ENCODE peak calls at places on chromosomes 11 and 22, in four cellular contexts. One of them, this sample, is unnamed.

GRCh38 chr22:44184006-44184405 is 3.3 kb downstream of the PARVG start:
- DNase-seq in IMR-90: no peak
- DNase-seq in upper lobe of right lung: no peak
- DNase-seq in kidney: peak; percentile 21
- DNase-seq in this sample: no peak

GRCh38 chr22:49566141-49566541 is 261.5 kb downstream of the BRD1 start:
- DNase-seq in IMR-90: no peak
- DNase-seq in upper lobe of right lung: no peak
- DNase-seq in kidney: peak; percentile 37
- DNase-seq in this sample: no peak

GRCh38 chr11:70135142-70136132 is 57.3 kb downstream of the ANO1 start:
- DNase-seq in IMR-90: peak; percentile 24
- DNase-seq in upper lobe of right lung: no peak
- DNase-seq in kidney: no peak
- DNase-seq in this sample: peak; percentile 5

GRCh38 chr22:44595841-44596341 is 97.9 kb upstream of the RTL6 start:
- DNase-seq in IMR-90: peak; percentile 42
- DNase-seq in upper lobe of right lung: no peak
- DNase-seq in kidney: no peak
- DNase-seq in this sample: no peak

GRCh38 chr22:19103881-19104821 is 18.1 kb downstream of the DGCR2 start:
- DNase-seq in IMR-90: peak; percentile 79
- DNase-seq in upper lobe of right lung: no peak
- DNase-seq in kidney: no peak
- DNase-seq in this sample: no peak

GRCh38 chr11:93278976-93279375 is 51.6 kb upstream of the DEUP1 start:
- DNase-seq in IMR-90: no peak
- DNase-seq in upper lobe of right lung: no peak
- DNase-seq in kidney: no peak
- DNase-seq in this sample: no peak

GRCh38 chr22:41687901-41688364 is 734 bp downstream of the SNU13 start:
- DNase-seq in IMR-90: peak; percentile 22
- DNase-seq in upper lobe of right lung: peak; percentile 69
- DNase-seq in kidney: no peak
- DNase-seq in this sample: no peak

GRCh38 chr22:24159650-24160049 is 21.6 kb upstream of the SUSD2 start:
- DNase-seq in IMR-90: no peak
- DNase-seq in upper lobe of right lung: no peak
- DNase-seq in kidney: no peak
- DNase-seq in this sample: no peak

GRCh38 chr22:31969789-31970489 is 25.6 kb downstream of the YWHAH start:
- DNase-seq in IMR-90: peak; percentile 66
- DNase-seq in upper lobe of right lung: peak; percentile 85
- DNase-seq in kidney: peak; percentile 85
- DNase-seq in this sample: peak; percentile 49

GRCh38 chr11:20973959-20974358 is 304.6 kb downstream of the NELL1 start:
- DNase-seq in IMR-90: no peak
- DNase-seq in upper lobe of right lung: no peak
- DNase-seq in kidney: no peak
- DNase-seq in this sample: no peak

DNA sequence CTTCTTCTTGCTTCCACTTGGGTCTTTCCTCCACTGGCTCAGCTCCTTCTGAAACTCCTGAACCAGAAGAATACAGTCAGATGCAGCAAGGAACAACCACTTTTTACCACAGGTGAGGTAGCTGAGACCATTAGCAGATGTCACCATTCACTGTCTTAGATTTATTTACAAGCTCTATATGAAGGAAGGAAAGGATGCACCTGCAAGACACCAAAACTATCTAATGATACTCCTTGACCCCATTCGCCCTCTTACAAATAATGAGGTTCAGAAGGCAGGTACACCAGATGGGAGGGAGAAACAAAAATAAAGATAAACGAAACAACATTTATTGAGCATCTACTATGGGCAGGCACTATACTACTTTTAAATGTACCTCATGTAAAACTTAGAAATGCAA is 10.3 kb downstream of the TFIP11 start:
- DNase-seq in IMR-90: no peak
- DNase-seq in upper lobe of right lung: no peak
- DNase-seq in kidney: no peak
- DNase-seq in this sample: no peak
- H3K36me3 ChIP-seq in IMR-90: peaks cover 57% of the 10 kb centered on the region
- H3K36me3 ChIP-seq in upper lobe of right lung: peaks cover 99% of the 10 kb centered on the region
- H3K36me3 ChIP-seq in kidney: peaks cover 41% of the 10 kb centered on the region
- H3K36me3 ChIP-seq in this sample: peaks cover 77% of the 10 kb centered on the region

GRCh38 chr11:42543844-42544243 is 768.0 kb upstream of the API5 start:
- DNase-seq in IMR-90: no peak
- DNase-seq in upper lobe of right lung: no peak
- DNase-seq in kidney: no peak
- DNase-seq in this sample: no peak
- H3K27ac ChIP-seq in IMR-90: no peak overlapping the region
- H3K27ac ChIP-seq in upper lobe of right lung: no peak overlapping the region
- H3K27ac ChIP-seq in kidney: no peak overlapping the region
- H3K27ac ChIP-seq in this sample: no peak overlapping the region

GRCh38 chr11:8258771-8259170 is 4.9 kb downstream of the LMO1 start:
- DNase-seq in IMR-90: peak; percentile 26
- DNase-seq in upper lobe of right lung: peak; percentile 30
- DNase-seq in kidney: peak; percentile 31
- DNase-seq in this sample: peak; percentile 27

GRCh38 chr11:8256271-8257002 is 7.2 kb downstream of the LMO1 start:
- DNase-seq in IMR-90: no peak
- DNase-seq in upper lobe of right lung: peak; percentile 27
- DNase-seq in kidney: peak; percentile 22
- DNase-seq in this sample: no peak

GRCh38 chr11:8257003-8257664 is 6.5 kb downstream of the LMO1 start:
- DNase-seq in IMR-90: no peak
- DNase-seq in upper lobe of right lung: peak; percentile 40
- DNase-seq in kidney: no peak
- DNase-seq in this sample: no peak

GRCh38 chr11:8259316-8259995 is 4.2 kb downstream of the LMO1 start:
- DNase-seq in IMR-90: no peak
- DNase-seq in upper lobe of right lung: peak; percentile 38
- DNase-seq in kidney: peak; percentile 46
- DNase-seq in this sample: no peak

GRCh38 chr11:8258289-8258688 is 5.4 kb downstream of the LMO1 start:
- DNase-seq in IMR-90: no peak
- DNase-seq in upper lobe of right lung: peak; percentile 38
- DNase-seq in kidney: peak; percentile 63
- DNase-seq in this sample: no peak
- H3K4me3 ChIP-seq in IMR-90: no peak overlapping the region
- H3K4me3 ChIP-seq in upper lobe of right lung: no peak overlapping the region
- H3K4me3 ChIP-seq in kidney: no peak overlapping the region
- H3K4me3 ChIP-seq in this sample: no peak overlapping the region

DNA sequence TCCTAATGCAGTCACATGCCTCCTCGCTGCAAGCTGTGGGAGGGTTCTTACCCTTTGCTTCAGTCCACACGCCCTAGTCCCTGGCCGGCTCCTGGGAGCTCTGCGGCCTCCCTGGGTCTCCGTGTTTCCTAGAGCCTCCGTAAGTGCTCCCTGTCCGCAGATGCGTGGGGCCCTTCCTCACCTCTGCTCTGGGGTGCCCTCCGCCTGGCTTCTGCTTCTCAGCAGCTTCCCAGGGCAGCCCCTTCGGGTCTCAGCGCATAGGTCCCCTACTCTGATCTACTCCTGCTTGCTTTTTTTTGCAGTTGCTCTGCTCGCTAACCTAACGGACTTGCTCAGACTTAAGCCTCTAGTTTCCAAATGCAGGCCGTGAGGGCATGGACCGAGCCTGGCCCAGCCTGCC is 22.4 kb downstream of the CAPN1 start:
- DNase-seq in IMR-90: no peak
- DNase-seq in upper lobe of right lung: no peak
- DNase-seq in kidney: peak; percentile 23
- DNase-seq in this sample: no peak
- H3K36me3 ChIP-seq in IMR-90: peaks cover 62% of the 10 kb centered on the region
- H3K36me3 ChIP-seq in upper lobe of right lung: peaks cover 74% of the 10 kb centered on the region
- H3K36me3 ChIP-seq in kidney: peaks cover 13% of the 10 kb centered on the region
- H3K36me3 ChIP-seq in this sample: peaks cover 40% of the 10 kb centered on the region

GRCh38 chr11:40716344-40717178 is 742.9 kb downstream of the LRRC4C start:
- DNase-seq in IMR-90: no peak
- DNase-seq in upper lobe of right lung: no peak
- DNase-seq in kidney: no peak
- DNase-seq in this sample: no peak

DNA sequence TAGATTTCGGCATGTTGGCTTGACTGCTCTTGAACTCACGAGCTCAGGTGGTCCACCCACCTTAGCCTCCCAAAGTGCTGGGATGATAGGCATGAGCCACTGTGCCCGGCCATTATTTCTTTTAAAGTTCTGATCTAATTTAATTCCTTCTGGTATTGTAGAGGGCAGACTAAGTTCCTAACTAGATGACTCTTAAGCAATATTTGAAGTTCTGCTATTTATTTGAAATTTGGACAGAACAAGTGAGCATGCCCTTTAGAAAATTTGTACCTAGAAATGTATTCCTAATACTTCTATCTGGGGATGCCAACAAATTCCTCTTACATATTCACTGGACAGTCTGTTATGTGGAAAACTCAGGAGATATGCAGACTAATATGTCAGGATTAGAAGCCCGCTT is 746.4 kb downstream of the LRRC4C start:
- DNase-seq in IMR-90: no peak
- DNase-seq in upper lobe of right lung: no peak
- DNase-seq in kidney: no peak
- DNase-seq in this sample: no peak
- H3K27ac ChIP-seq in IMR-90: no peak overlapping the region
- H3K27ac ChIP-seq in upper lobe of right lung: no peak overlapping the region
- H3K27ac ChIP-seq in kidney: no peak overlapping the region
- H3K27ac ChIP-seq in this sample: no peak overlapping the region

GRCh38 chr11:8922691-8923090 is 10.1 kb downstream of the C11orf16 start:
- DNase-seq in IMR-90: no peak
- DNase-seq in upper lobe of right lung: no peak
- DNase-seq in kidney: no peak
- DNase-seq in this sample: no peak

GRCh38 chr11:8914661-8915018 is 3.7 kb downstream of the AKIP1 start:
- DNase-seq in IMR-90: no peak
- DNase-seq in upper lobe of right lung: no peak
- DNase-seq in kidney: no peak
- DNase-seq in this sample: no peak

GRCh38 chr11:8913961-8914660 is 3.1 kb downstream of the AKIP1 start:
- DNase-seq in IMR-90: peak; percentile 39
- DNase-seq in upper lobe of right lung: no peak
- DNase-seq in kidney: no peak
- DNase-seq in this sample: peak; percentile 36

DNA sequence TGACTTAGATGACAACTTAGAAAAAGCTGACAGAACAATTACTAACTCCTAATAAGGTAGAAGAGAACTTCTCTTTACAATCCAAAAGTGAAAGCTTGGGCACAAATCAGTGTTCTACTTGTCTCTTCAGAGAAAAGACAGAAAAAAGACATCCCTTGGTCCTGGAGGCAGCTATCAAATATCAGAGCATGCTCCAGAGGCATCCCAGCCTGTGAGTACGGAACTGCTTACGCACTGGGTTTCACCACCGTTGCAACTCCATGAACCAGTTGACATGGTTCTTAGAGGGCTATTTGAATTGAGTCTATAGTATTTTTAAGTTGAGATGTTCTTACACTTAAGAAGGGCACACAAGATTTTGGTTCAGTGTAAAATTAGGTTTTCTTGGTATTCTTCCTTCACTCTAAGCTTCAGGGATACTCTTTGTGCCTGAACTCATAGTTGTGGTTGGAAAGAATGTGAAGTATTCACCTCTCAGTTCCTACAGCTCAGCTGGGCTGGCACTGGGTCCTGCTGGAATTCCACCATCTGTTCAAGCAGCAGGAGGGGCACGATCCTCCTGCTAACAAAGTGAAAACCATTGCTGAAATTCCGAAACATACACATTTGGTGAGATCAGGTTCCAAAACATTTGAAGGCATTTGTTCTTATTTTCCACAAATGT is 6.3 kb downstream of the AKIP1 start:
- DNase-seq in IMR-90: peak; percentile 93
- DNase-seq in upper lobe of right lung: peak; percentile 73
- DNase-seq in kidney: no peak
- DNase-seq in this sample: peak; percentile 75
- H3K4me3 ChIP-seq in IMR-90: no peak overlapping the region
- H3K4me3 ChIP-seq in upper lobe of right lung: peak overlapping the region; percentile 9
- H3K4me3 ChIP-seq in kidney: no peak overlapping the region
- H3K4me3 ChIP-seq in this sample: no peak overlapping the region

GRCh38 chr22:38735465-38736256 is 20.1 kb downstream of the SUN2 start:
- DNase-seq in IMR-90: no peak
- DNase-seq in upper lobe of right lung: no peak
- DNase-seq in kidney: peak; percentile 77
- DNase-seq in this sample: no peak

GRCh38 chr22:38735126-38735464 is 20.7 kb downstream of the SUN2 start:
- DNase-seq in IMR-90: no peak
- DNase-seq in upper lobe of right lung: no peak
- DNase-seq in kidney: peak; percentile 59
- DNase-seq in this sample: no peak

GRCh38 chr22:38737302-38738060 is 18.3 kb downstream of the SUN2 start:
- DNase-seq in IMR-90: peak; percentile 49
- DNase-seq in upper lobe of right lung: no peak
- DNase-seq in kidney: peak; percentile 46
- DNase-seq in this sample: no peak

GRCh38 chr22:38734203-38735100 is 21.3 kb downstream of the SUN2 start:
- DNase-seq in IMR-90: no peak
- DNase-seq in upper lobe of right lung: peak; percentile 51
- DNase-seq in kidney: peak; percentile 60
- DNase-seq in this sample: no peak

DNA sequence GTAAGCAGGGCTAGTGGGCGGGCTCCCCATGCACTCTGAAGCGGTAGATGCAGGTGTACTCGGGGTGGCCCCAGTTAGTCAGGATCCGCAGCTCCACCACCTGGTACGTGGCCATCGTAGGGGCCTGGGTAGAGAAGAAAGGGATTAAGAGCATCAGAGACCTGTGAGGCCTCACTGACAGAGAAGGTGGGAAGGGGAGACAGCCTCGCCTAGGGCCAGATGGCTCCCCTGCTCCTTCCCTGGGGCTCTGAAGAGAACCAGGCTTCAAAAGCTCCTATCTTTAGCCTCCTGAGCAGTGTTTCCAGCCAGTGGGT is 19.6 kb downstream of the SUN2 start:
- DNase-seq in IMR-90: no peak
- DNase-seq in upper lobe of right lung: no peak
- DNase-seq in kidney: no peak
- DNase-seq in this sample: no peak
- H3K36me3 ChIP-seq in IMR-90: peaks cover 79% of the 10 kb centered on the region
- H3K36me3 ChIP-seq in upper lobe of right lung: peaks cover 71% of the 10 kb centered on the region
- H3K36me3 ChIP-seq in kidney: peaks cover 44% of the 10 kb centered on the region
- H3K36me3 ChIP-seq in this sample: peaks cover 66% of the 10 kb centered on the region

GRCh38 chr11:132944557-132944920 is 587.8 kb downstream of the OPCML start:
- DNase-seq in IMR-90: no peak
- DNase-seq in upper lobe of right lung: no peak
- DNase-seq in kidney: no peak
- DNase-seq in this sample: no peak
- H3K27ac ChIP-seq in IMR-90: no peak overlapping the region
- H3K27ac ChIP-seq in upper lobe of right lung: no peak overlapping the region
- H3K27ac ChIP-seq in kidney: no peak overlapping the region
- H3K27ac ChIP-seq in this sample: no peak overlapping the region

This sample was measured in brain microvascular endothelial cell.